ENCODE peak calls at places on chromosomes 12 and 14, in four cellular contexts. One of them, this sample, is unnamed.

GRCh38 chr14:46051801-46052200 is 599.8 kb downstream of the RPL10L start:
- DNase-seq in breast epithelium: no peak
- DNase-seq in lower leg skin: no peak
- DNase-seq in foreskin fibroblast: peak
- DNase-seq in this sample: no peak

GRCh38 chr12:12439636-12440035 is 82.8 kb downstream of the BORCS5 start:
- DNase-seq in breast epithelium: no peak
- DNase-seq in lower leg skin: no peak
- DNase-seq in foreskin fibroblast: no peak
- DNase-seq in this sample: no peak

GRCh38 chr14:73714656-73715081 is 485 bp upstream of the PNMA1 start:
- DNase-seq in breast epithelium: no peak
- DNase-seq in lower leg skin: peak
- DNase-seq in foreskin fibroblast: peak
- DNase-seq in this sample: no peak

GRCh38 chr12:54217309-54217661 is 28.5 kb upstream of the SMUG1 start:
- DNase-seq in breast epithelium: no peak
- DNase-seq in lower leg skin: no peak
- DNase-seq in foreskin fibroblast: no peak
- DNase-seq in this sample: no peak

GRCh38 chr12:31020385-31021166 is 53.1 kb upstream of the DDX11 start:
- DNase-seq in breast epithelium: no peak
- DNase-seq in lower leg skin: peak
- DNase-seq in foreskin fibroblast: no peak
- DNase-seq in this sample: no peak

GRCh38 chr12:76545486-76545885 is 14.1 kb downstream of the OSBPL8 start:
- DNase-seq in breast epithelium: no peak
- DNase-seq in lower leg skin: no peak
- DNase-seq in foreskin fibroblast: no peak
- DNase-seq in this sample: no peak

GRCh38 chr14:100673085-100673806 is 53.4 kb upstream of the DLK1 start:
- DNase-seq in breast epithelium: no peak
- DNase-seq in lower leg skin: no peak
- DNase-seq in foreskin fibroblast: no peak
- DNase-seq in this sample: no peak

GRCh38 chr12:26466709-26467108 is 271.3 kb downstream of the SSPN start:
- DNase-seq in breast epithelium: no peak
- DNase-seq in lower leg skin: no peak
- DNase-seq in foreskin fibroblast: no peak
- DNase-seq in this sample: no peak

GRCh38 chr12:124744659-124745467 is 118.8 kb downstream of the SCARB1 start:
- DNase-seq in breast epithelium: no peak
- DNase-seq in lower leg skin: no peak
- DNase-seq in foreskin fibroblast: no peak
- DNase-seq in this sample: no peak

GRCh38 chr14:63564318-63564717 is 21.1 kb upstream of the PPP2R5E start:
- DNase-seq in breast epithelium: no peak
- DNase-seq in lower leg skin: peak
- DNase-seq in foreskin fibroblast: no peak
- DNase-seq in this sample: no peak

GRCh38 chr14:95445676-95446075 is 70.8 kb downstream of the SYNE3 start:
- DNase-seq in breast epithelium: no peak
- DNase-seq in lower leg skin: no peak
- DNase-seq in foreskin fibroblast: no peak
- DNase-seq in this sample: no peak

GRCh38 chr14:36975834-36976233 is 196.6 kb downstream of the SLC25A21 start:
- DNase-seq in breast epithelium: no peak
- DNase-seq in lower leg skin: no peak
- DNase-seq in foreskin fibroblast: no peak
- DNase-seq in this sample: no peak

GRCh38 chr12:94779520-94779919 is 129.2 kb upstream of the TMCC3 start:
- DNase-seq in breast epithelium: no peak
- DNase-seq in lower leg skin: no peak
- DNase-seq in foreskin fibroblast: no peak
- DNase-seq in this sample: no peak

GRCh38 chr12:77608157-77608755 is 222.4 kb upstream of the NAV3 start:
- DNase-seq in breast epithelium: no peak
- DNase-seq in lower leg skin: no peak
- DNase-seq in foreskin fibroblast: no peak
- DNase-seq in this sample: no peak

GRCh38 chr14:69573841-69574265 is 818 bp downstream of the CCDC177 start:
- DNase-seq in breast epithelium: no peak
- DNase-seq in lower leg skin: no peak
- DNase-seq in foreskin fibroblast: no peak
- DNase-seq in this sample: no peak

GRCh38 chr14:102822311-102822863 is 45.1 kb downstream of the TRAF3 start:
- DNase-seq in breast epithelium: no peak
- DNase-seq in lower leg skin: no peak
- DNase-seq in foreskin fibroblast: no peak
- DNase-seq in this sample: no peak

GRCh38 chr12:16187684-16188083 is 89.8 kb downstream of the SLC15A5 start:
- DNase-seq in breast epithelium: no peak
- DNase-seq in lower leg skin: no peak
- DNase-seq in foreskin fibroblast: no peak
- DNase-seq in this sample: no peak

GRCh38 chr14:88588081-88588480 is 25.2 kb downstream of the ZC3H14 start:
- DNase-seq in breast epithelium: no peak
- DNase-seq in lower leg skin: no peak
- DNase-seq in foreskin fibroblast: no peak
- DNase-seq in this sample: no peak

GRCh38 chr12:26878661-26879119 is 45.7 kb upstream of the ITPR2 start:
- DNase-seq in breast epithelium: peak
- DNase-seq in lower leg skin: peak
- DNase-seq in foreskin fibroblast: no peak
- DNase-seq in this sample: no peak

GRCh38 chr14:96100171-96101064 is 61.3 kb downstream of the C14orf132 start:
- DNase-seq in breast epithelium: peak
- DNase-seq in lower leg skin: peak
- DNase-seq in foreskin fibroblast: peak
- DNase-seq in this sample: peak

GRCh38 chr12:2960432-2960956 is 1.3 kb downstream of the TEAD4 start:
- DNase-seq in breast epithelium: no peak
- DNase-seq in lower leg skin: no peak
- DNase-seq in foreskin fibroblast: peak
- DNase-seq in this sample: no peak

GRCh38 chr14:52910597-52910996 is 40.3 kb downstream of the FERMT2 start:
- DNase-seq in breast epithelium: no peak
- DNase-seq in lower leg skin: no peak
- DNase-seq in foreskin fibroblast: no peak
- DNase-seq in this sample: no peak

GRCh38 chr12:120110550-120111501 is 5.7 kb downstream of the RAB35 start:
- DNase-seq in breast epithelium: no peak
- DNase-seq in lower leg skin: peak
- DNase-seq in foreskin fibroblast: no peak
- DNase-seq in this sample: no peak

GRCh38 chr14:74516451-74517155 is 23.0 kb downstream of the ISCA2 start:
- DNase-seq in breast epithelium: peak
- DNase-seq in lower leg skin: no peak
- DNase-seq in foreskin fibroblast: peak
- DNase-seq in this sample: no peak

GRCh38 chr12:73421832-73422231 is 1115.8 kb upstream of the ATXN7L3B start:
- DNase-seq in breast epithelium: no peak
- DNase-seq in lower leg skin: no peak
- DNase-seq in foreskin fibroblast: no peak
- DNase-seq in this sample: no peak

GRCh38 chr14:50318031-50318626 is 6.0 kb downstream of the DMAC2L start:
- DNase-seq in breast epithelium: no peak
- DNase-seq in lower leg skin: no peak
- DNase-seq in foreskin fibroblast: no peak
- DNase-seq in this sample: no peak
- TF ChIP-seq CTCF in breast epithelium: peak
- TF ChIP-seq CTCF in lower leg skin: no peak
- TF ChIP-seq CTCF in foreskin fibroblast: peak
- TF ChIP-seq CTCF in this sample: no peak

DNA sequence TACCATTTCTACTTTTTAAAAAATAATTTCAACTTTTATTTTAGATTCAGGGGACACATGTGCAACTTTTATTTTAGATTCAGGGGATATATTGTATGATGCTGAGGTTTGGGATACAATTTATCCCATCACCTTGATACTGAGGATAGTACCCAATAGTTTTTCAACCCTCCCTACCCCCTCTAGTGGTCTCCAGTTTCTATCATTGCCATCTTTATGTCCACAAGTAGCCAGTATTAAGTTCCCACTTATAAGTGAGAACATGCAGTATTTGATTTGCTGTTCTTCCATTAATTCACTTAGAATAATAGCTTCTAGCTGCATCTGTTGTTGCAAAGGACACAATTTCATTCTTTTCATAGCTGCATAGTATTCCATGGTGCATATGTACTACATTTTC is 162.5 kb downstream of the ANKS1B start:
- DNase-seq in breast epithelium: no peak
- DNase-seq in lower leg skin: no peak
- DNase-seq in foreskin fibroblast: no peak
- DNase-seq in this sample: no peak
- TF ChIP-seq CTCF in breast epithelium: no peak
- TF ChIP-seq CTCF in lower leg skin: no peak
- TF ChIP-seq CTCF in foreskin fibroblast: no peak
- TF ChIP-seq CTCF in this sample: no peak

GRCh38 chr14:91380610-91381371 is 36.8 kb downstream of the CCDC88C start:
- DNase-seq in breast epithelium: no peak
- DNase-seq in lower leg skin: no peak
- DNase-seq in foreskin fibroblast: no peak
- DNase-seq in this sample: no peak
- TF ChIP-seq CTCF in breast epithelium: no peak
- TF ChIP-seq CTCF in lower leg skin: no peak
- TF ChIP-seq CTCF in foreskin fibroblast: no peak
- TF ChIP-seq CTCF in this sample: no peak

GRCh38 chr12:72075401-72075800 is 136.8 kb downstream of the TPH2 start:
- DNase-seq in breast epithelium: no peak
- DNase-seq in lower leg skin: no peak
- DNase-seq in foreskin fibroblast: no peak
- DNase-seq in this sample: no peak

GRCh38 chr12:72076558-72076915 is 137.9 kb downstream of the TPH2 start:
- DNase-seq in breast epithelium: no peak
- DNase-seq in lower leg skin: no peak
- DNase-seq in foreskin fibroblast: no peak
- DNase-seq in this sample: no peak

GRCh38 chr12:72074956-72075355 is 136.3 kb downstream of the TPH2 start:
- DNase-seq in breast epithelium: no peak
- DNase-seq in lower leg skin: no peak
- DNase-seq in foreskin fibroblast: no peak
- DNase-seq in this sample: no peak

GRCh38 chr12:72077111-72077820 is 138.6 kb downstream of the TPH2 start:
- DNase-seq in breast epithelium: no peak
- DNase-seq in lower leg skin: no peak
- DNase-seq in foreskin fibroblast: no peak
- DNase-seq in this sample: no peak

GRCh38 chr12:72075891-72076557 is 137.4 kb downstream of the TPH2 start:
- DNase-seq in breast epithelium: no peak
- DNase-seq in lower leg skin: no peak
- DNase-seq in foreskin fibroblast: no peak
- DNase-seq in this sample: no peak
- TF ChIP-seq CTCF in breast epithelium: no peak
- TF ChIP-seq CTCF in lower leg skin: no peak
- TF ChIP-seq CTCF in foreskin fibroblast: no peak
- TF ChIP-seq CTCF in this sample: no peak

DNA sequence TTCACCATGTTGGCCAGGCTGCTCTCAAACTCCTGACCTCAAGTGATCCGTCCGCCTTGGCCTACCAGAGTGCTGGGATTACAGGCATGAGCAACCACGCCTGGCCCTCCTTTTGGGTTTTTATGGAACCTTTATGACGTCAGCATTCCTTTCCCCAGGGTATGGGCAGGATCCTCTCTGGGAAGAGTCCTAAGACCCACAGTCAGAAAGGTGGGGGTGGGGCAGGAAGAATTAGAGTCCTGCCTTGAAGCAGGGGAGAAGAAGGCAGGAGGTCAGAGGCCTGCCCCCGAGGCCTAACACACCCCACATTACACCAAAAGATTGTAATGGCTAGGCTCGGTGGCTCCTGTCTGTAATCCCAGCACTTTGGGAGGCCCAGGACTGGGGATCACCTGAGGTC is 30.8 kb upstream of the CDK17 start:
- DNase-seq in breast epithelium: no peak
- DNase-seq in lower leg skin: no peak
- DNase-seq in foreskin fibroblast: no peak
- DNase-seq in this sample: no peak
- TF ChIP-seq CTCF in breast epithelium: no peak
- TF ChIP-seq CTCF in lower leg skin: no peak
- TF ChIP-seq CTCF in foreskin fibroblast: no peak
- TF ChIP-seq CTCF in this sample: no peak

This sample was measured in omental fat pad.